ENCODE peak calls at places on chromosomes 11 and 22, in four cellular contexts. Q is HCT116, P is vagina, T is stomach. Y is an unnamed sample.
A peak's percentile ranks its signal among the peaks of the same experiment; 100 is the strongest.

GRCh38 chr11:106021181-106021966 is 666 bp downstream of the MSANTD4 start:
- DNase-seq in Q (no peak), P (no peak), T (no peak), Y (no peak)

GRCh38 chr11:36774603-36775002 is 176.6 kb upstream of the RAG2 start:
- DNase-seq in Q (no peak), P (no peak), T (no peak), Y (no peak)

GRCh38 chr11:115745545-115746265 is 241.5 kb upstream of the CADM1 start:
- DNase-seq in Q (no peak), P (no peak), T (no peak), Y (no peak)

GRCh38 chr11:47860526-47860925 is 12.4 kb upstream of the NUP160 start:
- DNase-seq in Q (no peak), P (no peak), T (no peak), Y (no peak)

GRCh38 chr11:84543367-84544159 is 1083.6 kb downstream of the DLG2 start:
- DNase-seq in Q (no peak), P (no peak), T (no peak), Y (no peak)

GRCh38 chr22:23036684-23037428 is 33.5 kb upstream of the GNAZ start:
- DNase-seq in Q (no peak), P (no peak), T (no peak), Y (peak; percentile 66)

GRCh38 chr11:35082322-35083180 is 56.4 kb upstream of the CD44 start:
- DNase-seq in Q (peak; percentile 81), P (peak; percentile 85), T (peak; percentile 51), Y (no peak)

GRCh38 chr11:24896118-24896835 is 399.4 kb downstream of the LUZP2 start:
- DNase-seq in Q (no peak), P (no peak), T (no peak), Y (no peak)

GRCh38 chr11:26095340-26095739 is 236.6 kb upstream of the ANO3 start:
- DNase-seq in Q (no peak), P (no peak), T (no peak), Y (no peak)

GRCh38 chr11:9753031-9753430 is 89.2 kb downstream of the SWAP70 start:
- DNase-seq in Q (no peak), P (no peak), T (no peak), Y (no peak)

GRCh38 chr11:76653674-76654309 is 16.8 kb downstream of the LRRC32 start:
- DNase-seq in Q (no peak), P (peak; percentile 93), T (no peak), Y (no peak)

GRCh38 chr22:25449781-25450317 is 114.6 kb upstream of the GRK3 start:
- DNase-seq in Q (no peak), P (no peak), T (no peak), Y (no peak)

GRCh38 chr22:25451480-25452114 is 112.9 kb upstream of the GRK3 start:
- DNase-seq in Q (no peak), P (no peak), T (no peak), Y (no peak)

GRCh38 chr22:25447689-25448434 is 116.6 kb upstream of the GRK3 start:
- DNase-seq in Q (peak; percentile 71), P (no peak), T (peak; percentile 93), Y (peak; percentile 95)

GRCh38 chr22:25448435-25449051 is 115.9 kb upstream of the GRK3 start:
- DNase-seq in Q (no peak), P (no peak), T (no peak), Y (no peak)

GRCh38 chr22:25447067-25447688 is 117.3 kb upstream of the GRK3 start:
- DNase-seq in Q (no peak), P (no peak), T (no peak), Y (no peak)
- H3K4me3 ChIP-seq in Q (peak overlapping the region; percentile 82), P (no peak overlapping the region), T (no peak overlapping the region), Y (no peak overlapping the region)

GRCh38 chr11:122046438-122046837 is 69.6 kb downstream of the BLID start:
- DNase-seq in Q (no peak), P (no peak), T (no peak), Y (no peak)
- TF ChIP-seq POLR2AphosphoS5 in Q (no peak), P (no peak), T (no peak), Y (no peak)

GRCh38 chr11:55554169-55554568 is at the start of gene OR4C15:
- DNase-seq in Q (no peak), P (no peak), T (no peak), Y (no peak)
- H3K9me3 ChIP-seq in Q (no peaks in the 10 kb centered on the region), P (no peaks in the 10 kb centered on the region), T (peaks cover 6% of the 10 kb centered on the region), Y (no peaks in the 10 kb centered on the region)

GRCh38 chr22:40215266-40215665 is 37.5 kb downstream of the TNRC6B start:
- DNase-seq in Q (no peak), P (no peak), T (peak; percentile 28), Y (no peak)
- H3K4me3 ChIP-seq in Q (no peak overlapping the region), P (no peak overlapping the region), T (no peak overlapping the region), Y (no peak overlapping the region)

GRCh38 chr11:8055836-8056526 is 25.0 kb upstream of the TUB start:
- DNase-seq in Q (no peak), P (peak; percentile 87), T (peak; percentile 8), Y (no peak)

GRCh38 chr11:8055111-8055835 is 25.7 kb upstream of the TUB start:
- DNase-seq in Q (no peak), P (no peak), T (peak; percentile 10), Y (no peak)

GRCh38 chr11:8059030-8059429 is 22.0 kb upstream of the TUB start:
- DNase-seq in Q (no peak), P (peak; percentile 86), T (peak; percentile 17), Y (no peak)

GRCh38 chr11:8058216-8058615 is 22.8 kb upstream of the TUB start:
- DNase-seq in Q (no peak), P (peak; percentile 49), T (peak; percentile 13), Y (no peak)

DNA sequence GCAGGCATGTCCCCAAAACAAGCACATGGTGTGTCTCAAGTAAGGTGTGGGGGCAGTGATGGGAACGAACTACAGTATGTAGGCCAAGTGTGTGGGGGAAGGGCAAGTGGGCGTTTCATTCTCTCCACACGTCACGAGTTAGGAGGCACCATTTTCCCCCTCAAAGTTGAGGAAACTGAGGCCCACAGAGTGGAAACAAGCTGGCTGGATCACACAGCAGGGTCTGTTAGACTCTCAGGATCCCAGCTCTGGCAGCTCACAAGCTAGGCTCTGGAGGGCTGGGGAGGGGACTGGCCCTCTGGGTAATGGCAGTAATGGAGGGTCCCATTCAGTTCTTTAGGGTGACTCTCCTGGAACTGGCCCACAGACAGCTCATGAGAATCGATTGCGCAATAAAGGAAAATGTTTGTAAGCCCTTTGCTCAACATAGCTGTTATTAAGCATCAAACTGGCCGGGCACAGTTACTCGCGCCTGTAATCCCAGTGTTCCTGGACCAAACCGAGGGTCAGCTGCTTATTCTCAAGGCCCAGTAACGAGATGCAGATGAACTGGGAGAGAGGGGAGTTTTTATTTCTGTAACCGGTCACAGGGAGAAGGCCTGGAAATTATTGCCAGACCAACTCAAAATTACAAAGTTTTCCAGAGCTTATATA is 24.1 kb upstream of the TUB start:
- DNase-seq in Q (no peak), P (peak; percentile 97), T (peak; percentile 26), Y (no peak)
- TF ChIP-seq POLR2AphosphoS5 in Q (no peak), P (peak; percentile 61), T (peak; percentile 61), Y (peak; percentile 59)

GRCh38 chr22:49324527-49325491 is 502.9 kb downstream of the BRD1 start:
- DNase-seq in Q (no peak), P (peak; percentile 71), T (peak; percentile 22), Y (peak; percentile 87)

GRCh38 chr22:49321477-49322055 is 506.1 kb downstream of the BRD1 start:
- DNase-seq in Q (no peak), P (peak; percentile 58), T (peak; percentile 23), Y (peak; percentile 64)

GRCh38 chr22:49323751-49324415 is 503.8 kb downstream of the BRD1 start:
- DNase-seq in Q (no peak), P (peak; percentile 77), T (peak; percentile 14), Y (peak; percentile 72)

GRCh38 chr22:49322231-49322630 is 505.4 kb downstream of the BRD1 start:
- DNase-seq in Q (no peak), P (no peak), T (peak; percentile 9), Y (peak; percentile 72)

GRCh38 chr22:49322861-49323622 is 504.6 kb downstream of the BRD1 start:
- DNase-seq in Q (no peak), P (peak; percentile 70), T (peak; percentile 13), Y (peak; percentile 80)
- H3K9me3 ChIP-seq in Q (no peaks in the 10 kb centered on the region), P (no peaks in the 10 kb centered on the region), T (peaks cover 22% of the 10 kb centered on the region), Y (peaks cover 23% of the 10 kb centered on the region)

DNA sequence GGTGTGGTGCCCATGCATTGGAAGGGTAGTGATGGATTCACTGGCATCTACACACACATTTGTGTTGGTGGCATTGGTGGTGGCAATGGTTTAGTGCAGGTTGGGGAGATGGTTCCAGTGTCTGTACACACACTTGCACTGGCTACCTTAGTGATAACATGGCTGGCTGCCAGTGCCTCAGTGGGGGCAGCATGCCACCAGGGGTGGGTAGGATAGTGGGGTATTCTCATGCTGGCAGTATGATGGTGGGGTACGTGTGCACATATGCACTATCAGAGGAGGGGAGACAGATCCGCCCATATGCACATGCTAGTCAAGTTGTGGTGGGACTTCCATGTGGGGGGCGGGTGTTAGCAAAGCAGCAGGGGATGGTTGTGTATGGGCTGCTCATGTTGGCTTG is 7.1 kb upstream of the OR8K3 start:
- DNase-seq in Q (no peak), P (no peak), T (no peak), Y (no peak)
- H3K4me3 ChIP-seq in Q (no peak overlapping the region), P (no peak overlapping the region), T (no peak overlapping the region), Y (no peak overlapping the region)

DNA sequence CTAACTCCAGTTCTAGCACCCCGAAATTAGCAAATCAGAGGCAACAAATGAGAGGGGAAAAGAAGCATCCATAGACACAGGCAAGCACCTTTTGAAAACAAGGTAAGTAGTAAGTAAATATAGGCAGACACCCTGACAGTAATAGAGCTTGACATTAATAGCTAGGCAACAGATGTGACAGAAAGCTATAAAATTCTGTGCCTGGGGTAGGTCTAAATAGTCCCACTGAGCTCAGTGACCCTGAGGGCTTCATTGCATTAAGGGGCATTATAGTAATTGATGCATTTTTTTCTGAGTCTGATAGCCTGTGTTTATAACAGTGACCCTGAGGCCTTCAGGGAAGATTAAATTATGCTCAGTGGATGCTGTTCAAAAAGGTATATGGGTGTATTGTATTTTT is 197.1 kb downstream of the HIPK3 start:
- DNase-seq in Q (no peak), P (no peak), T (no peak), Y (no peak)
- TF ChIP-seq POLR2AphosphoS5 in Q (no peak), P (no peak), T (no peak), Y (no peak)